ENCODE peak calls at places on chromosomes 13 and 19, in nine cellular contexts. One of them, this sample, is unnamed.

GRCh38 chr13:35714588-35714987 is 238.1 kb upstream of the MAB21L1 start:
- ATAC-seq in heart right ventricle: peak
- ATAC-seq in upper lobe of left lung: no peak
- ATAC-seq in foreskin keratinocyte: no peak
- ATAC-seq in PC-3: no peak
- ATAC-seq in CD4-positive, alpha-beta T cell: no peak
- ATAC-seq in HepG2: peak
- ATAC-seq in gastrocnemius medialis: no peak
- ATAC-seq in psoas muscle: peak
- ATAC-seq in this sample: no peak

GRCh38 chr19:2512523-2513431 is 36.9 kb downstream of the GADD45B start:
- ATAC-seq in heart right ventricle: no peak
- ATAC-seq in upper lobe of left lung: peak
- ATAC-seq in foreskin keratinocyte: peak
- ATAC-seq in PC-3: no peak
- ATAC-seq in CD4-positive, alpha-beta T cell: no peak
- ATAC-seq in HepG2: peak
- ATAC-seq in gastrocnemius medialis: no peak
- ATAC-seq in psoas muscle: no peak
- ATAC-seq in this sample: peak

GRCh38 chr13:80157261-80157942 is 183.5 kb downstream of the SPRY2 start:
- ATAC-seq in heart right ventricle: no peak
- ATAC-seq in upper lobe of left lung: peak
- ATAC-seq in foreskin keratinocyte: no peak
- ATAC-seq in PC-3: no peak
- ATAC-seq in CD4-positive, alpha-beta T cell: no peak
- ATAC-seq in HepG2: no peak
- ATAC-seq in gastrocnemius medialis: no peak
- ATAC-seq in psoas muscle: no peak
- ATAC-seq in this sample: no peak

GRCh38 chr13:72530471-72530870 is 197.0 kb downstream of the MZT1 start:
- ATAC-seq in heart right ventricle: no peak
- ATAC-seq in upper lobe of left lung: no peak
- ATAC-seq in foreskin keratinocyte: no peak
- ATAC-seq in PC-3: peak
- ATAC-seq in CD4-positive, alpha-beta T cell: no peak
- ATAC-seq in HepG2: no peak
- ATAC-seq in gastrocnemius medialis: no peak
- ATAC-seq in psoas muscle: no peak
- ATAC-seq in this sample: no peak

GRCh38 chr19:43675269-43675879 is 5.4 kb upstream of the PLAUR start:
- ATAC-seq in heart right ventricle: no peak
- ATAC-seq in upper lobe of left lung: no peak
- ATAC-seq in foreskin keratinocyte: peak
- ATAC-seq in PC-3: peak
- ATAC-seq in CD4-positive, alpha-beta T cell: no peak
- ATAC-seq in HepG2: no peak
- ATAC-seq in gastrocnemius medialis: no peak
- ATAC-seq in psoas muscle: no peak
- ATAC-seq in this sample: no peak

GRCh38 chr19:53881482-53882390 is at the start of gene PRKCG:
- ATAC-seq in heart right ventricle: no peak
- ATAC-seq in upper lobe of left lung: peak
- ATAC-seq in foreskin keratinocyte: peak
- ATAC-seq in PC-3: peak
- ATAC-seq in CD4-positive, alpha-beta T cell: peak
- ATAC-seq in HepG2: peak
- ATAC-seq in gastrocnemius medialis: no peak
- ATAC-seq in psoas muscle: no peak
- ATAC-seq in this sample: no peak

GRCh38 chr13:35664747-35665146 is 188.3 kb upstream of the MAB21L1 start:
- ATAC-seq in heart right ventricle: no peak
- ATAC-seq in upper lobe of left lung: no peak
- ATAC-seq in foreskin keratinocyte: no peak
- ATAC-seq in PC-3: no peak
- ATAC-seq in CD4-positive, alpha-beta T cell: no peak
- ATAC-seq in HepG2: no peak
- ATAC-seq in gastrocnemius medialis: no peak
- ATAC-seq in psoas muscle: no peak
- ATAC-seq in this sample: no peak

GRCh38 chr13:28147489-28147888 is 9.1 kb downstream of the PAN3 start:
- ATAC-seq in heart right ventricle: no peak
- ATAC-seq in upper lobe of left lung: no peak
- ATAC-seq in foreskin keratinocyte: peak
- ATAC-seq in PC-3: no peak
- ATAC-seq in CD4-positive, alpha-beta T cell: no peak
- ATAC-seq in HepG2: peak
- ATAC-seq in gastrocnemius medialis: no peak
- ATAC-seq in psoas muscle: no peak
- ATAC-seq in this sample: no peak

GRCh38 chr13:42478531-42479156 is 95.3 kb upstream of the TNFSF11 start:
- ATAC-seq in heart right ventricle: no peak
- ATAC-seq in upper lobe of left lung: no peak
- ATAC-seq in foreskin keratinocyte: no peak
- ATAC-seq in PC-3: peak
- ATAC-seq in CD4-positive, alpha-beta T cell: no peak
- ATAC-seq in HepG2: peak
- ATAC-seq in gastrocnemius medialis: no peak
- ATAC-seq in psoas muscle: no peak
- ATAC-seq in this sample: no peak

GRCh38 chr19:28980236-28980868 is 232.6 kb downstream of the UQCRFS1 start:
- ATAC-seq in heart right ventricle: no peak
- ATAC-seq in upper lobe of left lung: no peak
- ATAC-seq in foreskin keratinocyte: no peak
- ATAC-seq in PC-3: no peak
- ATAC-seq in CD4-positive, alpha-beta T cell: no peak
- ATAC-seq in HepG2: peak
- ATAC-seq in gastrocnemius medialis: no peak
- ATAC-seq in psoas muscle: no peak
- ATAC-seq in this sample: no peak

GRCh38 chr13:110274687-110275086 is 32.3 kb downstream of the COL4A1 start:
- ATAC-seq in heart right ventricle: peak
- ATAC-seq in upper lobe of left lung: no peak
- ATAC-seq in foreskin keratinocyte: no peak
- ATAC-seq in PC-3: no peak
- ATAC-seq in CD4-positive, alpha-beta T cell: no peak
- ATAC-seq in HepG2: no peak
- ATAC-seq in gastrocnemius medialis: no peak
- ATAC-seq in psoas muscle: peak
- ATAC-seq in this sample: no peak

GRCh38 chr13:100490692-100491091 is 97.9 kb downstream of the GGACT start:
- ATAC-seq in heart right ventricle: peak
- ATAC-seq in upper lobe of left lung: peak
- ATAC-seq in foreskin keratinocyte: no peak
- ATAC-seq in PC-3: no peak
- ATAC-seq in CD4-positive, alpha-beta T cell: no peak
- ATAC-seq in HepG2: peak
- ATAC-seq in gastrocnemius medialis: no peak
- ATAC-seq in psoas muscle: peak
- ATAC-seq in this sample: no peak

GRCh38 chr13:27619711-27620376 is 485 bp downstream of the LNX2 start:
- ATAC-seq in heart right ventricle: peak
- ATAC-seq in upper lobe of left lung: peak
- ATAC-seq in foreskin keratinocyte: peak
- ATAC-seq in PC-3: peak
- ATAC-seq in CD4-positive, alpha-beta T cell: no peak
- ATAC-seq in HepG2: peak
- ATAC-seq in gastrocnemius medialis: peak
- ATAC-seq in psoas muscle: peak
- ATAC-seq in this sample: peak

GRCh38 chr13:44249439-44249838 is 124.2 kb upstream of the SERP2 start:
- ATAC-seq in heart right ventricle: peak
- ATAC-seq in upper lobe of left lung: peak
- ATAC-seq in foreskin keratinocyte: no peak
- ATAC-seq in PC-3: peak
- ATAC-seq in CD4-positive, alpha-beta T cell: no peak
- ATAC-seq in HepG2: no peak
- ATAC-seq in gastrocnemius medialis: peak
- ATAC-seq in psoas muscle: peak
- ATAC-seq in this sample: peak

GRCh38 chr13:113022391-113023216 is 53.6 kb downstream of the MCF2L start:
- ATAC-seq in heart right ventricle: peak
- ATAC-seq in upper lobe of left lung: no peak
- ATAC-seq in foreskin keratinocyte: peak
- ATAC-seq in PC-3: no peak
- ATAC-seq in CD4-positive, alpha-beta T cell: no peak
- ATAC-seq in HepG2: peak
- ATAC-seq in gastrocnemius medialis: peak
- ATAC-seq in psoas muscle: peak
- ATAC-seq in this sample: peak

GRCh38 chr13:24613128-24613527 is 67.1 kb upstream of the ATP12A start:
- ATAC-seq in heart right ventricle: no peak
- ATAC-seq in upper lobe of left lung: no peak
- ATAC-seq in foreskin keratinocyte: no peak
- ATAC-seq in PC-3: no peak
- ATAC-seq in CD4-positive, alpha-beta T cell: no peak
- ATAC-seq in HepG2: no peak
- ATAC-seq in gastrocnemius medialis: no peak
- ATAC-seq in psoas muscle: no peak
- ATAC-seq in this sample: no peak

GRCh38 chr13:68350554-68350953 is 1120.4 kb upstream of the PCDH9 start:
- ATAC-seq in heart right ventricle: no peak
- ATAC-seq in upper lobe of left lung: no peak
- ATAC-seq in foreskin keratinocyte: no peak
- ATAC-seq in PC-3: no peak
- ATAC-seq in CD4-positive, alpha-beta T cell: no peak
- ATAC-seq in HepG2: no peak
- ATAC-seq in gastrocnemius medialis: no peak
- ATAC-seq in psoas muscle: no peak
- ATAC-seq in this sample: no peak

GRCh38 chr13:24092108-24092507 is 68.4 kb upstream of the SPATA13 start:
- ATAC-seq in heart right ventricle: peak
- ATAC-seq in upper lobe of left lung: no peak
- ATAC-seq in foreskin keratinocyte: no peak
- ATAC-seq in PC-3: no peak
- ATAC-seq in CD4-positive, alpha-beta T cell: no peak
- ATAC-seq in HepG2: no peak
- ATAC-seq in gastrocnemius medialis: peak
- ATAC-seq in psoas muscle: no peak
- ATAC-seq in this sample: no peak

GRCh38 chr13:27194895-27195764 is 23.5 kb upstream of the USP12 start:
- ATAC-seq in heart right ventricle: peak
- ATAC-seq in upper lobe of left lung: no peak
- ATAC-seq in foreskin keratinocyte: peak
- ATAC-seq in PC-3: peak
- ATAC-seq in CD4-positive, alpha-beta T cell: no peak
- ATAC-seq in HepG2: no peak
- ATAC-seq in gastrocnemius medialis: no peak
- ATAC-seq in psoas muscle: no peak
- ATAC-seq in this sample: peak

GRCh38 chr13:48978942-48979601 is 3.4 kb downstream of the FNDC3A start:
- ATAC-seq in heart right ventricle: no peak
- ATAC-seq in upper lobe of left lung: no peak
- ATAC-seq in foreskin keratinocyte: no peak
- ATAC-seq in PC-3: no peak
- ATAC-seq in CD4-positive, alpha-beta T cell: no peak
- ATAC-seq in HepG2: no peak
- ATAC-seq in gastrocnemius medialis: no peak
- ATAC-seq in psoas muscle: no peak
- ATAC-seq in this sample: no peak
- H3K27ac ChIP-seq in heart right ventricle: no peak
- H3K27ac ChIP-seq in upper lobe of left lung: no peak
- H3K27ac ChIP-seq in foreskin keratinocyte: no peak
- H3K27ac ChIP-seq in PC-3: no peak
- H3K27ac ChIP-seq in CD4-positive, alpha-beta T cell: no peak
- H3K27ac ChIP-seq in HepG2: no peak
- H3K27ac ChIP-seq in gastrocnemius medialis: no peak
- H3K27ac ChIP-seq in psoas muscle: no peak
- H3K27ac ChIP-seq in this sample: no peak

DNA sequence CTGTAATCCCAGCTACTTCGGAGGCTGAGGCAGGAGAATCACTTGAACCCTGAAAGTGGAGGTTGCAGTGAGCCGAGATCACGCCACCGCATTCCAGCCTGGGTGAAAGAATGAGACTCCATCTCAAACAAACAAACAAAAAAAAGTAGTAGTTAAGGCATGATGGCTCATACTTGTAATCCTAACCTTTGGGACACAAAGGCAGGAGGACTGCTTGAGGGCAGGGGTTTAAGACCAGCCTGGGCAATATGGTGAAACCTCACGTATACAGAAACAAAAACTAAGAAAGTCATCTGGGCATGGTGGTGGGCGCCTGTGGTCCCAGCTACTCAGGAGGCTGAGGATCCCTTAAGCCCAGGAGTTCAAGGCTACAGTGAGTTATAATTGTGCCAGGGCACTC is 1.8 kb downstream of the DNMT1 start:
- ATAC-seq in heart right ventricle: no peak
- ATAC-seq in upper lobe of left lung: no peak
- ATAC-seq in foreskin keratinocyte: no peak
- ATAC-seq in PC-3: no peak
- ATAC-seq in CD4-positive, alpha-beta T cell: no peak
- ATAC-seq in HepG2: no peak
- ATAC-seq in gastrocnemius medialis: no peak
- ATAC-seq in psoas muscle: no peak
- ATAC-seq in this sample: no peak
- TF ChIP-seq CTCF in heart right ventricle: no peak
- TF ChIP-seq CTCF in upper lobe of left lung: no peak
- TF ChIP-seq CTCF in foreskin keratinocyte: no peak
- TF ChIP-seq CTCF in PC-3: no peak
- TF ChIP-seq CTCF in CD4-positive, alpha-beta T cell: no peak
- TF ChIP-seq CTCF in HepG2: no peak
- TF ChIP-seq CTCF in gastrocnemius medialis: no peak
- TF ChIP-seq CTCF in psoas muscle: no peak
- TF ChIP-seq CTCF in this sample: no peak

GRCh38 chr19:23249911-23250649 is at the start of gene ZNF724:
- ATAC-seq in heart right ventricle: peak
- ATAC-seq in upper lobe of left lung: peak
- ATAC-seq in foreskin keratinocyte: peak
- ATAC-seq in PC-3: peak
- ATAC-seq in CD4-positive, alpha-beta T cell: peak
- ATAC-seq in HepG2: peak
- ATAC-seq in gastrocnemius medialis: peak
- ATAC-seq in psoas muscle: peak
- ATAC-seq in this sample: peak
- H3K27ac ChIP-seq in heart right ventricle: peak
- H3K27ac ChIP-seq in upper lobe of left lung: peak
- H3K27ac ChIP-seq in foreskin keratinocyte: peak
- H3K27ac ChIP-seq in PC-3: peak
- H3K27ac ChIP-seq in CD4-positive, alpha-beta T cell: peak
- H3K27ac ChIP-seq in HepG2: peak
- H3K27ac ChIP-seq in gastrocnemius medialis: peak
- H3K27ac ChIP-seq in psoas muscle: no peak
- H3K27ac ChIP-seq in this sample: no peak

GRCh38 chr13:92967923-92968322 is 258.7 kb upstream of the GPC6 start:
- ATAC-seq in heart right ventricle: no peak
- ATAC-seq in upper lobe of left lung: no peak
- ATAC-seq in foreskin keratinocyte: no peak
- ATAC-seq in PC-3: peak
- ATAC-seq in CD4-positive, alpha-beta T cell: no peak
- ATAC-seq in HepG2: peak
- ATAC-seq in gastrocnemius medialis: no peak
- ATAC-seq in psoas muscle: no peak
- ATAC-seq in this sample: no peak
- TF ChIP-seq CTCF in heart right ventricle: no peak
- TF ChIP-seq CTCF in upper lobe of left lung: no peak
- TF ChIP-seq CTCF in foreskin keratinocyte: peak
- TF ChIP-seq CTCF in PC-3: peak
- TF ChIP-seq CTCF in CD4-positive, alpha-beta T cell: no peak
- TF ChIP-seq CTCF in HepG2: peak
- TF ChIP-seq CTCF in gastrocnemius medialis: no peak
- TF ChIP-seq CTCF in psoas muscle: no peak
- TF ChIP-seq CTCF in this sample: no peak